ENCODE peak calls at places on chromosome 19, in ten cellular contexts. P is AG10803; T is lower leg skin; G is endothelial cell of umbilical vein; I is coronary artery; Z is CD8-positive, alpha-beta memory T cell; D is HCT116; H is HL-60; W is osteoblast; E is ascending aorta. V is an unnamed sample.

GRCh38 chr19:1364070-1364719 is 19.5 kb upstream of the NDUFS7 start:
- DNase-seq in P (no peak), T (no peak), G (no peak), I (no peak), Z (no peak), D (no peak), H (peak), W (peak), E (no peak), V (no peak)

GRCh38 chr19:8079988-8080387 is 27.4 kb downstream of the CCL25 start:
- DNase-seq in P (no peak), T (no peak), G (no peak), I (no peak), Z (no peak), D (no peak), H (no peak), W (no peak), E (no peak), V (no peak)

GRCh38 chr19:6421075-6422014 is 3.3 kb downstream of the KHSRP start:
- DNase-seq in P (no peak), T (no peak), G (no peak), I (no peak), Z (no peak), D (no peak), H (no peak), W (peak), E (no peak), V (no peak)

GRCh38 chr19:6252066-6252465 is 27.7 kb downstream of the MLLT1 start:
- DNase-seq in P (no peak), T (no peak), G (no peak), I (no peak), Z (no peak), D (no peak), H (no peak), W (no peak), E (no peak), V (no peak)

GRCh38 chr19:45677351-45678230 is 9.6 kb downstream of the GIPR start:
- DNase-seq in P (peak), T (peak), G (peak), I (no peak), Z (peak), D (peak), H (peak), W (peak), E (peak), V (peak)

GRCh38 chr19:2490659-2491058 is 14.7 kb downstream of the GADD45B start:
- DNase-seq in P (no peak), T (no peak), G (no peak), I (no peak), Z (no peak), D (no peak), H (no peak), W (peak), E (no peak), V (no peak)

GRCh38 chr19:42323473-42323851 is 2.0 kb upstream of the MEGF8 start:
- DNase-seq in P (no peak), T (no peak), G (no peak), I (no peak), Z (no peak), D (no peak), H (no peak), W (peak), E (no peak), V (no peak)

GRCh38 chr19:16678498-16678897 is 17.6 kb downstream of the TMEM38A start:
- DNase-seq in P (no peak), T (no peak), G (no peak), I (no peak), Z (no peak), D (no peak), H (no peak), W (no peak), E (no peak), V (no peak)

GRCh38 chr19:8161135-8161646 is 11.8 kb upstream of the FBN3 start:
- DNase-seq in P (no peak), T (no peak), G (no peak), I (no peak), Z (no peak), D (peak), H (no peak), W (no peak), E (no peak), V (no peak)

GRCh38 chr19:46416077-46416709 is 2.8 kb upstream of the CCDC8 start:
- DNase-seq in P (peak), T (no peak), G (peak), I (peak), Z (no peak), D (peak), H (no peak), W (peak), E (peak), V (peak)

GRCh38 chr19:18167975-18168645 is 5.5 kb upstream of the IFI30 start:
- DNase-seq in P (no peak), T (no peak), G (peak), I (no peak), Z (peak), D (no peak), H (peak), W (peak), E (no peak), V (no peak)

GRCh38 chr19:45591004-45591637 is 6.5 kb upstream of the OPA3 start:
- DNase-seq in P (no peak), T (no peak), G (no peak), I (no peak), Z (no peak), D (no peak), H (peak), W (no peak), E (no peak), V (no peak)

GRCh38 chr19:46764817-46765291 is 18.6 kb upstream of the STRN4 start:
- DNase-seq in P (no peak), T (no peak), G (no peak), I (no peak), Z (no peak), D (no peak), H (no peak), W (peak), E (no peak), V (no peak)

GRCh38 chr19:41575998-41576397 is at the start of gene CEACAM21:
- DNase-seq in P (no peak), T (peak), G (no peak), I (no peak), Z (no peak), D (no peak), H (peak), W (no peak), E (no peak), V (no peak)

GRCh38 chr19:18674616-18675015 is 8.9 kb upstream of the CRTC1 start:
- DNase-seq in P (no peak), T (no peak), G (no peak), I (no peak), Z (no peak), D (no peak), H (no peak), W (peak), E (no peak), V (peak)

GRCh38 chr19:51460164-51460992 is 2.1 kb upstream of the SIGLEC8 start:
- DNase-seq in P (no peak), T (no peak), G (peak), I (peak), Z (no peak), D (no peak), H (peak), W (peak), E (peak), V (no peak)

GRCh38 chr19:343941-344624 is 513 bp downstream of the MIER2 start:
- DNase-seq in P (no peak), T (no peak), G (peak), I (no peak), Z (peak), D (no peak), H (no peak), W (peak), E (no peak), V (no peak)

GRCh38 chr19:33124207-33125098 is 7.5 kb upstream of the WDR88 start:
- DNase-seq in P (no peak), T (no peak), G (no peak), I (no peak), Z (no peak), D (no peak), H (no peak), W (no peak), E (no peak), V (no peak)

GRCh38 chr19:46955114-46955812 is 64.4 kb upstream of the NPAS1 start:
- DNase-seq in P (no peak), T (no peak), G (peak), I (no peak), Z (no peak), D (no peak), H (peak), W (peak), E (no peak), V (peak)

GRCh38 chr19:50567052-50567841 is 988 bp downstream of the LRRC4B start:
- DNase-seq in P (no peak), T (no peak), G (no peak), I (no peak), Z (no peak), D (no peak), H (no peak), W (peak), E (no peak), V (no peak)

GRCh38 chr19:28582344-28582743 is 630.6 kb downstream of the UQCRFS1 start:
- DNase-seq in P (no peak), T (no peak), G (no peak), I (peak), Z (no peak), D (no peak), H (no peak), W (no peak), E (no peak), V (no peak)

GRCh38 chr19:10124429-10124828 is 4.7 kb upstream of the EIF3G start:
- DNase-seq in P (no peak), T (no peak), G (no peak), I (no peak), Z (no peak), D (no peak), H (no peak), W (peak), E (no peak), V (no peak)

GRCh38 chr19:2482354-2483038 is 6.6 kb downstream of the GADD45B start:
- DNase-seq in P (no peak), T (no peak), G (no peak), I (no peak), Z (no peak), D (no peak), H (no peak), W (no peak), E (no peak), V (no peak)

GRCh38 chr19:7554990-7555864 is 19.7 kb downstream of the PNPLA6 start:
- DNase-seq in P (no peak), T (no peak), G (no peak), I (no peak), Z (no peak), D (no peak), H (no peak), W (peak), E (no peak), V (no peak)

GRCh38 chr19:35744688-35745327 is 410 bp downstream of the U2AF1L4 start:
- DNase-seq in P (peak), T (peak), G (peak), I (peak), Z (peak), D (peak), H (peak), W (peak), E (peak), V (peak)

GRCh38 chr19:58538257-58539168 is 5.4 kb upstream of the TRIM28 start:
- DNase-seq in P (no peak), T (no peak), G (peak), I (peak), Z (no peak), D (no peak), H (no peak), W (peak), E (no peak), V (no peak)

GRCh38 chr19:45068041-45068440 is 8.2 kb downstream of the ZNF296 start:
- DNase-seq in P (no peak), T (no peak), G (no peak), I (no peak), Z (no peak), D (no peak), H (no peak), W (peak), E (no peak), V (no peak)

GRCh38 chr19:38320969-38321339 is 1.3 kb downstream of the KCNK6 start:
- DNase-seq in P (no peak), T (no peak), G (no peak), I (no peak), Z (no peak), D (no peak), H (no peak), W (peak), E (no peak), V (no peak)
- H3K4me3 ChIP-seq in P (peak), T (no peak), G (no peak), I (peak), Z (no peak), D (peak), H (no peak), W (peak), E (peak), V (no peak)

DNA sequence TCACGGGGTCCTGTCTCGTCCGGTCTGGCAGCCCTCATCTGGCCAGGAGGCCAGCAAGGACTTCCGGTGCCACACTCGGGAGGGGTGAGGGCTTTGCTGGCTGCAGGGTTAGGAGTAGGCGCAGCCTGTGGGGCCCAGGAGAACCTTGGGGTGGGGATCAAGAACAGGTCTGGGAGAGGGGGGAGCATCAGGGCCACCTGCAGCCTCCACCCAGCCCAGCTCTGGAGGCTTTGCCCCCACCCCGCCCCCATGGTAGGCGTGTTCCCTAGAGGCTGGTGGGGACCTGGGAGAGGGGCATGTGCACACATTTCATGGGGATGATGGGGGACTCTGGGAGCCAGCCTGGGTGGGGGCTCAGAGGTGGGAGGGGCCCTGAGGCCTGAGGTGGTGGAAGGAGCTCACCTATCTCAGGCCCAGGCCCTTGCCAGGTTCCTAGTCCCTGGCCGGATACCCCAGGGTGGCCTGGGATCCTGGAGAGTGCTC is 23.3 kb downstream of the WTIP start:
- DNase-seq in P (no peak), T (no peak), G (no peak), I (no peak), Z (no peak), D (no peak), H (no peak), W (peak), E (peak), V (no peak)
- H3K4me3 ChIP-seq in P (no peak), T (no peak), G (no peak), I (no peak), Z (no peak), D (no peak), H (no peak), W (no peak), E (no peak), V (no peak)

GRCh38 chr19:21851596-21852345 is 15.8 kb upstream of the ZNF43 start:
- DNase-seq in P (peak), T (peak), G (peak), I (peak), Z (peak), D (no peak), H (peak), W (peak), E (peak), V (peak)

GRCh38 chr19:21856751-21857150 is 20.8 kb upstream of the ZNF43 start:
- DNase-seq in P (no peak), T (no peak), G (no peak), I (no peak), Z (no peak), D (no peak), H (no peak), W (no peak), E (no peak), V (no peak)
- H3K4me3 ChIP-seq in P (no peak), T (no peak), G (no peak), I (no peak), Z (no peak), D (no peak), H (no peak), W (no peak), E (no peak), V (no peak)

DNA sequence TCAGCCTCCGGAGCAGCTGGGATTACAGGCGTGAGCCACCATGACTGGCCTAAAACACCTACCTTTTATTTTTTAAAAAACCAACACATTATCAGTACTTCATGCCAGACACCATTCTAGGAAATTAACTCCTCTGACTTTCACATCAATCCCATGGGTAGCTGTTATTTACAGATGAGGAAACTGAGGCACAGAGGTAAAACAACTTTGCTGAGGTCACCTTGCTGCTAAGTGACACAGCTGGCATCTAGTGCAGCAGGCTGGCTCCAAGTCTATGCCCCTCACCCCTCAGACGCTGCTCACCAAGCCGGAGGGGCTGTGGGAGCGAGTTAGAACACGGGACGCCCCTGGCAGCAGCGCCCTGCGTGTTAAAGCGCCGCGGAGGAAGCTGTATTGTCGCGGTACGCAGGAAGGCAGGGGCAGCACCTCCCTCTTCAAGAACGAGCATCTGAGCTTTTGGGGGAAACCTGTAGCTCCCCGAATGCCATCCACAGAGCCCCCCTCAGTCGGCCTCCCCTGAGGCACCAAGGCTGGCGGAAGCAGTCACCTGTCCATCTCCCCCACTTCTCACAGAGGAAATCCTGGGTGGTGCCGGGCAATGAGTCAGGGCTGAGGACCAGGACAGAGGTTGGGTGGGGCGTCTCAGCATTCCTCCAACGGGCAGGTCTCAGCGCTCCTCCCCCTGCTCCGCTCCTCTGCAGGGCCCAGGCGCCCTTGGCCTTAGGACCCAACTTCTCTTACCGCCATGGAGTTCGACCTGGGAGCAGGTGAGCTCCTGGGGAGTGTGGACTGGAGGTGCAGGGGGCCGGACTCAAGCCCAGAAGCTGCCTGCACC is at the start of gene C19orf33:
- DNase-seq in P (no peak), T (peak), G (no peak), I (no peak), Z (no peak), D (peak), H (no peak), W (no peak), E (no peak), V (peak)
- H3K4me3 ChIP-seq in P (no peak), T (no peak), G (peak), I (no peak), Z (no peak), D (peak), H (no peak), W (no peak), E (no peak), V (no peak)

GRCh38 chr19:53884256-53884655 is 2.3 kb downstream of the PRKCG start:
- DNase-seq in P (no peak), T (no peak), G (no peak), I (peak), Z (no peak), D (no peak), H (no peak), W (peak), E (no peak), V (no peak)
- H3K4me3 ChIP-seq in P (no peak), T (no peak), G (no peak), I (no peak), Z (no peak), D (no peak), H (no peak), W (no peak), E (no peak), V (no peak)

V was measured in astrocyte.